ENCODE peak calls at places on chromosomes 12 and 14, in six cellular contexts. One of them, this sample, is unnamed.

GRCh38 chr14:53016491-53016890 is 65.6 kb upstream of the FERMT2 start:
- DNase-seq in NK-92 treated with Interleukin-12 subunit alpha and Interleukin-12 subunit beta, amount 100 ng/mL, for 24 hours: no peak
- DNase-seq in AG04449: peak; percentile 56
- DNase-seq in activated CD8-positive, alpha-beta T cell treated with anti-CD3 and anti-CD28 coated beads, Interleukin-2, amount 10 ng/mL, durations not matched to agents 7 days and 5 days: no peak
- DNase-seq in iPS-NIHi11: no peak
- DNase-seq in activated T-cell treated with anti-CD3 and anti-CD28 coated beads for 1 hour: no peak
- DNase-seq in this sample: no peak

GRCh38 chr14:73238262-73238852 is 1.1 kb downstream of the PAPLN start:
- DNase-seq in AG04449: peak; percentile 44
- DNase-seq in activated T-cell treated with anti-CD3 and anti-CD28 coated beads for 1 hour: no peak
- DNase-seq in iPS-NIHi11: no peak
- DNase-seq in NK-92 treated with Interleukin-12 subunit alpha and Interleukin-12 subunit beta, amount 100 ng/mL, for 24 hours: no peak
- DNase-seq in activated CD8-positive, alpha-beta T cell treated with anti-CD3 and anti-CD28 coated beads, Interleukin-2, amount 10 ng/mL, durations not matched to agents 7 days and 5 days: no peak
- DNase-seq in this sample: no peak

GRCh38 chr12:92041742-92042141 is 103.9 kb downstream of the BTG1 start:
- DNase-seq in activated T-cell treated with anti-CD3 and anti-CD28 coated beads for 1 hour: no peak
- DNase-seq in NK-92 treated with Interleukin-12 subunit alpha and Interleukin-12 subunit beta, amount 100 ng/mL, for 24 hours: no peak
- DNase-seq in activated CD8-positive, alpha-beta T cell treated with anti-CD3 and anti-CD28 coated beads, Interleukin-2, amount 10 ng/mL, durations not matched to agents 7 days and 5 days: peak; percentile 45
- DNase-seq in AG04449: no peak
- DNase-seq in iPS-NIHi11: no peak
- DNase-seq in this sample: no peak

GRCh38 chr12:45969084-45969483 is 21.3 kb downstream of the SCAF11 start:
- DNase-seq in activated CD8-positive, alpha-beta T cell treated with anti-CD3 and anti-CD28 coated beads, Interleukin-2, amount 10 ng/mL, durations not matched to agents 7 days and 5 days: no peak
- DNase-seq in NK-92 treated with Interleukin-12 subunit alpha and Interleukin-12 subunit beta, amount 100 ng/mL, for 24 hours: no peak
- DNase-seq in activated T-cell treated with anti-CD3 and anti-CD28 coated beads for 1 hour: no peak
- DNase-seq in iPS-NIHi11: no peak
- DNase-seq in AG04449: no peak
- DNase-seq in this sample: no peak

GRCh38 chr12:126974779-126975178 is 1292.2 kb upstream of the TMEM132C start:
- DNase-seq in iPS-NIHi11: no peak
- DNase-seq in AG04449: no peak
- DNase-seq in NK-92 treated with Interleukin-12 subunit alpha and Interleukin-12 subunit beta, amount 100 ng/mL, for 24 hours: no peak
- DNase-seq in activated CD8-positive, alpha-beta T cell treated with anti-CD3 and anti-CD28 coated beads, Interleukin-2, amount 10 ng/mL, durations not matched to agents 7 days and 5 days: no peak
- DNase-seq in activated T-cell treated with anti-CD3 and anti-CD28 coated beads for 1 hour: no peak
- DNase-seq in this sample: no peak

GRCh38 chr12:110115675-110116074 is 8.5 kb upstream of the IFT81 start:
- DNase-seq in activated T-cell treated with anti-CD3 and anti-CD28 coated beads for 1 hour: no peak
- DNase-seq in NK-92 treated with Interleukin-12 subunit alpha and Interleukin-12 subunit beta, amount 100 ng/mL, for 24 hours: no peak
- DNase-seq in iPS-NIHi11: no peak
- DNase-seq in AG04449: no peak
- DNase-seq in activated CD8-positive, alpha-beta T cell treated with anti-CD3 and anti-CD28 coated beads, Interleukin-2, amount 10 ng/mL, durations not matched to agents 7 days and 5 days: no peak
- DNase-seq in this sample: no peak

GRCh38 chr14:32050839-32051238 is 26.3 kb upstream of the ARHGAP5 start:
- DNase-seq in activated CD8-positive, alpha-beta T cell treated with anti-CD3 and anti-CD28 coated beads, Interleukin-2, amount 10 ng/mL, durations not matched to agents 7 days and 5 days: no peak
- DNase-seq in iPS-NIHi11: no peak
- DNase-seq in activated T-cell treated with anti-CD3 and anti-CD28 coated beads for 1 hour: no peak
- DNase-seq in NK-92 treated with Interleukin-12 subunit alpha and Interleukin-12 subunit beta, amount 100 ng/mL, for 24 hours: no peak
- DNase-seq in AG04449: no peak
- DNase-seq in this sample: no peak

GRCh38 chr14:99245541-99246511 is 26.2 kb downstream of the BCL11B start:
- DNase-seq in iPS-NIHi11: peak; percentile 89
- DNase-seq in AG04449: no peak
- DNase-seq in NK-92 treated with Interleukin-12 subunit alpha and Interleukin-12 subunit beta, amount 100 ng/mL, for 24 hours: no peak
- DNase-seq in activated CD8-positive, alpha-beta T cell treated with anti-CD3 and anti-CD28 coated beads, Interleukin-2, amount 10 ng/mL, durations not matched to agents 7 days and 5 days: no peak
- DNase-seq in activated T-cell treated with anti-CD3 and anti-CD28 coated beads for 1 hour: no peak
- DNase-seq in this sample: peak; percentile 85

GRCh38 chr12:128513831-128514230 is 246.9 kb downstream of the TMEM132C start:
- DNase-seq in activated CD8-positive, alpha-beta T cell treated with anti-CD3 and anti-CD28 coated beads, Interleukin-2, amount 10 ng/mL, durations not matched to agents 7 days and 5 days: no peak
- DNase-seq in activated T-cell treated with anti-CD3 and anti-CD28 coated beads for 1 hour: no peak
- DNase-seq in AG04449: no peak
- DNase-seq in iPS-NIHi11: no peak
- DNase-seq in NK-92 treated with Interleukin-12 subunit alpha and Interleukin-12 subunit beta, amount 100 ng/mL, for 24 hours: no peak
- DNase-seq in this sample: no peak

GRCh38 chr12:45762185-45763110 is 32.9 kb downstream of the ARID2 start:
- DNase-seq in iPS-NIHi11: peak; percentile 25
- DNase-seq in NK-92 treated with Interleukin-12 subunit alpha and Interleukin-12 subunit beta, amount 100 ng/mL, for 24 hours: no peak
- DNase-seq in activated CD8-positive, alpha-beta T cell treated with anti-CD3 and anti-CD28 coated beads, Interleukin-2, amount 10 ng/mL, durations not matched to agents 7 days and 5 days: no peak
- DNase-seq in AG04449: peak; percentile 10
- DNase-seq in activated T-cell treated with anti-CD3 and anti-CD28 coated beads for 1 hour: no peak
- DNase-seq in this sample: no peak

GRCh38 chr14:59944909-59945308 is 25.0 kb downstream of the LRRC9 start:
- DNase-seq in activated CD8-positive, alpha-beta T cell treated with anti-CD3 and anti-CD28 coated beads, Interleukin-2, amount 10 ng/mL, durations not matched to agents 7 days and 5 days: no peak
- DNase-seq in activated T-cell treated with anti-CD3 and anti-CD28 coated beads for 1 hour: no peak
- DNase-seq in AG04449: no peak
- DNase-seq in iPS-NIHi11: no peak
- DNase-seq in NK-92 treated with Interleukin-12 subunit alpha and Interleukin-12 subunit beta, amount 100 ng/mL, for 24 hours: no peak
- DNase-seq in this sample: no peak

GRCh38 chr12:112979281-112979680 is 962 bp downstream of the OAS2 start:
- DNase-seq in NK-92 treated with Interleukin-12 subunit alpha and Interleukin-12 subunit beta, amount 100 ng/mL, for 24 hours: peak; percentile 33
- DNase-seq in activated T-cell treated with anti-CD3 and anti-CD28 coated beads for 1 hour: peak; percentile 40
- DNase-seq in AG04449: no peak
- DNase-seq in iPS-NIHi11: no peak
- DNase-seq in activated CD8-positive, alpha-beta T cell treated with anti-CD3 and anti-CD28 coated beads, Interleukin-2, amount 10 ng/mL, durations not matched to agents 7 days and 5 days: peak; percentile 77
- DNase-seq in this sample: peak; percentile 37

GRCh38 chr14:90522585-90523191 is 125.9 kb downstream of the CALM1 start:
- DNase-seq in iPS-NIHi11: no peak
- DNase-seq in activated T-cell treated with anti-CD3 and anti-CD28 coated beads for 1 hour: no peak
- DNase-seq in activated CD8-positive, alpha-beta T cell treated with anti-CD3 and anti-CD28 coated beads, Interleukin-2, amount 10 ng/mL, durations not matched to agents 7 days and 5 days: no peak
- DNase-seq in NK-92 treated with Interleukin-12 subunit alpha and Interleukin-12 subunit beta, amount 100 ng/mL, for 24 hours: no peak
- DNase-seq in AG04449: no peak
- DNase-seq in this sample: no peak

GRCh38 chr12:54390176-54390667 is 5.7 kb upstream of the ZNF385A start:
- DNase-seq in activated T-cell treated with anti-CD3 and anti-CD28 coated beads for 1 hour: no peak
- DNase-seq in activated CD8-positive, alpha-beta T cell treated with anti-CD3 and anti-CD28 coated beads, Interleukin-2, amount 10 ng/mL, durations not matched to agents 7 days and 5 days: no peak
- DNase-seq in AG04449: no peak
- DNase-seq in NK-92 treated with Interleukin-12 subunit alpha and Interleukin-12 subunit beta, amount 100 ng/mL, for 24 hours: no peak
- DNase-seq in iPS-NIHi11: no peak
- DNase-seq in this sample: peak; percentile 76

GRCh38 chr14:99520571-99521081 is 39.4 kb downstream of the CCNK start:
- DNase-seq in NK-92 treated with Interleukin-12 subunit alpha and Interleukin-12 subunit beta, amount 100 ng/mL, for 24 hours: no peak
- DNase-seq in activated CD8-positive, alpha-beta T cell treated with anti-CD3 and anti-CD28 coated beads, Interleukin-2, amount 10 ng/mL, durations not matched to agents 7 days and 5 days: no peak
- DNase-seq in AG04449: no peak
- DNase-seq in activated T-cell treated with anti-CD3 and anti-CD28 coated beads for 1 hour: no peak
- DNase-seq in iPS-NIHi11: no peak
- DNase-seq in this sample: no peak

GRCh38 chr12:47946413-47947107 is 16.8 kb upstream of the TMEM106C start:
- DNase-seq in activated T-cell treated with anti-CD3 and anti-CD28 coated beads for 1 hour: no peak
- DNase-seq in NK-92 treated with Interleukin-12 subunit alpha and Interleukin-12 subunit beta, amount 100 ng/mL, for 24 hours: no peak
- DNase-seq in activated CD8-positive, alpha-beta T cell treated with anti-CD3 and anti-CD28 coated beads, Interleukin-2, amount 10 ng/mL, durations not matched to agents 7 days and 5 days: no peak
- DNase-seq in AG04449: no peak
- DNase-seq in iPS-NIHi11: no peak
- DNase-seq in this sample: no peak

GRCh38 chr14:75422169-75422568 is 5.7 kb upstream of the JDP2 start:
- DNase-seq in activated CD8-positive, alpha-beta T cell treated with anti-CD3 and anti-CD28 coated beads, Interleukin-2, amount 10 ng/mL, durations not matched to agents 7 days and 5 days: no peak
- DNase-seq in iPS-NIHi11: no peak
- DNase-seq in NK-92 treated with Interleukin-12 subunit alpha and Interleukin-12 subunit beta, amount 100 ng/mL, for 24 hours: no peak
- DNase-seq in activated T-cell treated with anti-CD3 and anti-CD28 coated beads for 1 hour: no peak
- DNase-seq in AG04449: no peak
- DNase-seq in this sample: no peak

GRCh38 chr12:124387510-124387855 is 92.6 kb downstream of the RFLNA start:
- DNase-seq in activated CD8-positive, alpha-beta T cell treated with anti-CD3 and anti-CD28 coated beads, Interleukin-2, amount 10 ng/mL, durations not matched to agents 7 days and 5 days: no peak
- DNase-seq in iPS-NIHi11: no peak
- DNase-seq in activated T-cell treated with anti-CD3 and anti-CD28 coated beads for 1 hour: no peak
- DNase-seq in AG04449: no peak
- DNase-seq in NK-92 treated with Interleukin-12 subunit alpha and Interleukin-12 subunit beta, amount 100 ng/mL, for 24 hours: no peak
- DNase-seq in this sample: no peak

GRCh38 chr14:28763914-28764848 is 2.4 kb upstream of the FOXG1 start:
- DNase-seq in iPS-NIHi11: no peak
- DNase-seq in activated CD8-positive, alpha-beta T cell treated with anti-CD3 and anti-CD28 coated beads, Interleukin-2, amount 10 ng/mL, durations not matched to agents 7 days and 5 days: no peak
- DNase-seq in AG04449: no peak
- DNase-seq in activated T-cell treated with anti-CD3 and anti-CD28 coated beads for 1 hour: no peak
- DNase-seq in NK-92 treated with Interleukin-12 subunit alpha and Interleukin-12 subunit beta, amount 100 ng/mL, for 24 hours: no peak
- DNase-seq in this sample: no peak

GRCh38 chr12:106229036-106229591 is 18.7 kb downstream of the CKAP4 start:
- DNase-seq in iPS-NIHi11: no peak
- DNase-seq in NK-92 treated with Interleukin-12 subunit alpha and Interleukin-12 subunit beta, amount 100 ng/mL, for 24 hours: no peak
- DNase-seq in activated CD8-positive, alpha-beta T cell treated with anti-CD3 and anti-CD28 coated beads, Interleukin-2, amount 10 ng/mL, durations not matched to agents 7 days and 5 days: no peak
- DNase-seq in AG04449: no peak
- DNase-seq in activated T-cell treated with anti-CD3 and anti-CD28 coated beads for 1 hour: no peak
- DNase-seq in this sample: no peak

GRCh38 chr12:116990329-116990728 is 79.6 kb downstream of the FBXW8 start:
- DNase-seq in activated T-cell treated with anti-CD3 and anti-CD28 coated beads for 1 hour: no peak
- DNase-seq in iPS-NIHi11: no peak
- DNase-seq in AG04449: no peak
- DNase-seq in activated CD8-positive, alpha-beta T cell treated with anti-CD3 and anti-CD28 coated beads, Interleukin-2, amount 10 ng/mL, durations not matched to agents 7 days and 5 days: no peak
- DNase-seq in NK-92 treated with Interleukin-12 subunit alpha and Interleukin-12 subunit beta, amount 100 ng/mL, for 24 hours: no peak
- DNase-seq in this sample: no peak

GRCh38 chr12:110270125-110270962 is 10.7 kb upstream of the ATP2A2 start:
- DNase-seq in AG04449: no peak
- DNase-seq in activated CD8-positive, alpha-beta T cell treated with anti-CD3 and anti-CD28 coated beads, Interleukin-2, amount 10 ng/mL, durations not matched to agents 7 days and 5 days: no peak
- DNase-seq in NK-92 treated with Interleukin-12 subunit alpha and Interleukin-12 subunit beta, amount 100 ng/mL, for 24 hours: no peak
- DNase-seq in iPS-NIHi11: no peak
- DNase-seq in activated T-cell treated with anti-CD3 and anti-CD28 coated beads for 1 hour: no peak
- DNase-seq in this sample: no peak

GRCh38 chr14:97021001-97021400 is 223.8 kb downstream of the VRK1 start:
- DNase-seq in activated CD8-positive, alpha-beta T cell treated with anti-CD3 and anti-CD28 coated beads, Interleukin-2, amount 10 ng/mL, durations not matched to agents 7 days and 5 days: no peak
- DNase-seq in NK-92 treated with Interleukin-12 subunit alpha and Interleukin-12 subunit beta, amount 100 ng/mL, for 24 hours: no peak
- DNase-seq in iPS-NIHi11: no peak
- DNase-seq in activated T-cell treated with anti-CD3 and anti-CD28 coated beads for 1 hour: no peak
- DNase-seq in AG04449: no peak
- DNase-seq in this sample: no peak

GRCh38 chr12:63802012-63802608 is 22.4 kb downstream of the RXYLT1 start:
- DNase-seq in AG04449: no peak
- DNase-seq in activated CD8-positive, alpha-beta T cell treated with anti-CD3 and anti-CD28 coated beads, Interleukin-2, amount 10 ng/mL, durations not matched to agents 7 days and 5 days: no peak
- DNase-seq in activated T-cell treated with anti-CD3 and anti-CD28 coated beads for 1 hour: no peak
- DNase-seq in iPS-NIHi11: peak; percentile 23
- DNase-seq in NK-92 treated with Interleukin-12 subunit alpha and Interleukin-12 subunit beta, amount 100 ng/mL, for 24 hours: no peak
- DNase-seq in this sample: no peak

GRCh38 chr12:15220961-15221885 is at the start of gene RERG:
- DNase-seq in iPS-NIHi11: peak; percentile 91
- DNase-seq in AG04449: no peak
- DNase-seq in activated CD8-positive, alpha-beta T cell treated with anti-CD3 and anti-CD28 coated beads, Interleukin-2, amount 10 ng/mL, durations not matched to agents 7 days and 5 days: peak; percentile 76
- DNase-seq in NK-92 treated with Interleukin-12 subunit alpha and Interleukin-12 subunit beta, amount 100 ng/mL, for 24 hours: no peak
- DNase-seq in activated T-cell treated with anti-CD3 and anti-CD28 coated beads for 1 hour: peak; percentile 76
- DNase-seq in this sample: peak; percentile 95

GRCh38 chr14:53925201-53925766 is 31.3 kb downstream of the BMP4 start:
- DNase-seq in NK-92 treated with Interleukin-12 subunit alpha and Interleukin-12 subunit beta, amount 100 ng/mL, for 24 hours: no peak
- DNase-seq in activated T-cell treated with anti-CD3 and anti-CD28 coated beads for 1 hour: no peak
- DNase-seq in activated CD8-positive, alpha-beta T cell treated with anti-CD3 and anti-CD28 coated beads, Interleukin-2, amount 10 ng/mL, durations not matched to agents 7 days and 5 days: no peak
- DNase-seq in iPS-NIHi11: no peak
- DNase-seq in AG04449: no peak
- DNase-seq in this sample: no peak

GRCh38 chr12:16348435-16349131 is 1.1 kb downstream of the MGST1 start:
- DNase-seq in AG04449: no peak
- DNase-seq in NK-92 treated with Interleukin-12 subunit alpha and Interleukin-12 subunit beta, amount 100 ng/mL, for 24 hours: no peak
- DNase-seq in iPS-NIHi11: no peak
- DNase-seq in activated T-cell treated with anti-CD3 and anti-CD28 coated beads for 1 hour: no peak
- DNase-seq in activated CD8-positive, alpha-beta T cell treated with anti-CD3 and anti-CD28 coated beads, Interleukin-2, amount 10 ng/mL, durations not matched to agents 7 days and 5 days: no peak
- DNase-seq in this sample: no peak

GRCh38 chr12:57888407-57889157 is 42.1 kb upstream of the CTDSP2 start:
- DNase-seq in NK-92 treated with Interleukin-12 subunit alpha and Interleukin-12 subunit beta, amount 100 ng/mL, for 24 hours: no peak
- DNase-seq in activated CD8-positive, alpha-beta T cell treated with anti-CD3 and anti-CD28 coated beads, Interleukin-2, amount 10 ng/mL, durations not matched to agents 7 days and 5 days: peak; percentile 38
- DNase-seq in activated T-cell treated with anti-CD3 and anti-CD28 coated beads for 1 hour: no peak
- DNase-seq in iPS-NIHi11: peak; percentile 42
- DNase-seq in AG04449: no peak
- DNase-seq in this sample: peak; percentile 68

GRCh38 chr14:33127531-33127930 is 188.9 kb downstream of the NPAS3 start:
- DNase-seq in activated CD8-positive, alpha-beta T cell treated with anti-CD3 and anti-CD28 coated beads, Interleukin-2, amount 10 ng/mL, durations not matched to agents 7 days and 5 days: no peak
- DNase-seq in NK-92 treated with Interleukin-12 subunit alpha and Interleukin-12 subunit beta, amount 100 ng/mL, for 24 hours: no peak
- DNase-seq in iPS-NIHi11: no peak
- DNase-seq in AG04449: no peak
- DNase-seq in activated T-cell treated with anti-CD3 and anti-CD28 coated beads for 1 hour: no peak
- DNase-seq in this sample: no peak

GRCh38 chr14:100548295-100548655 is 38.9 kb downstream of the BEGAIN start:
- DNase-seq in activated CD8-positive, alpha-beta T cell treated with anti-CD3 and anti-CD28 coated beads, Interleukin-2, amount 10 ng/mL, durations not matched to agents 7 days and 5 days: no peak
- DNase-seq in activated T-cell treated with anti-CD3 and anti-CD28 coated beads for 1 hour: no peak
- DNase-seq in NK-92 treated with Interleukin-12 subunit alpha and Interleukin-12 subunit beta, amount 100 ng/mL, for 24 hours: no peak
- DNase-seq in AG04449: no peak
- DNase-seq in iPS-NIHi11: no peak
- DNase-seq in this sample: no peak

GRCh38 chr12:26273811-26274210 is 78.4 kb downstream of the SSPN start:
- DNase-seq in activated CD8-positive, alpha-beta T cell treated with anti-CD3 and anti-CD28 coated beads, Interleukin-2, amount 10 ng/mL, durations not matched to agents 7 days and 5 days: no peak
- DNase-seq in iPS-NIHi11: no peak
- DNase-seq in activated T-cell treated with anti-CD3 and anti-CD28 coated beads for 1 hour: no peak
- DNase-seq in NK-92 treated with Interleukin-12 subunit alpha and Interleukin-12 subunit beta, amount 100 ng/mL, for 24 hours: no peak
- DNase-seq in AG04449: no peak
- DNase-seq in this sample: no peak

GRCh38 chr12:78622529-78623221 is 241.9 kb upstream of the SYT1 start:
- DNase-seq in NK-92 treated with Interleukin-12 subunit alpha and Interleukin-12 subunit beta, amount 100 ng/mL, for 24 hours: no peak
- DNase-seq in AG04449: no peak
- DNase-seq in activated T-cell treated with anti-CD3 and anti-CD28 coated beads for 1 hour: no peak
- DNase-seq in activated CD8-positive, alpha-beta T cell treated with anti-CD3 and anti-CD28 coated beads, Interleukin-2, amount 10 ng/mL, durations not matched to agents 7 days and 5 days: no peak
- DNase-seq in iPS-NIHi11: no peak
- DNase-seq in this sample: no peak

GRCh38 chr12:106369624-106370346 is 12.2 kb downstream of the POLR3B start:
- DNase-seq in iPS-NIHi11: no peak
- DNase-seq in activated CD8-positive, alpha-beta T cell treated with anti-CD3 and anti-CD28 coated beads, Interleukin-2, amount 10 ng/mL, durations not matched to agents 7 days and 5 days: no peak
- DNase-seq in NK-92 treated with Interleukin-12 subunit alpha and Interleukin-12 subunit beta, amount 100 ng/mL, for 24 hours: no peak
- DNase-seq in activated T-cell treated with anti-CD3 and anti-CD28 coated beads for 1 hour: no peak
- DNase-seq in AG04449: no peak
- DNase-seq in this sample: no peak

GRCh38 chr12:51960488-51960887 is 9.0 kb downstream of the ACVR1B start:
- DNase-seq in NK-92 treated with Interleukin-12 subunit alpha and Interleukin-12 subunit beta, amount 100 ng/mL, for 24 hours: no peak
- DNase-seq in activated T-cell treated with anti-CD3 and anti-CD28 coated beads for 1 hour: no peak
- DNase-seq in AG04449: no peak
- DNase-seq in activated CD8-positive, alpha-beta T cell treated with anti-CD3 and anti-CD28 coated beads, Interleukin-2, amount 10 ng/mL, durations not matched to agents 7 days and 5 days: no peak
- DNase-seq in iPS-NIHi11: no peak
- DNase-seq in this sample: no peak

This sample was measured in ecto neural progenitor cell.